ENCODE peak calls at places on chromosomes 6 and 20, in four cellular contexts. One of them, this sample, is unnamed. For H3K4me1, the result is how much of the 10 kb centered on the place peaks cover.

GRCh38 chr6:166760288-166760687 is 133.2 kb upstream of the RPS6KA2 start:
- DNase-seq in MM.1S: no peak
- DNase-seq in tibial nerve: no peak
- DNase-seq in right atrium auricular region: no peak
- DNase-seq in this sample: no peak

GRCh38 chr6:105041880-105042279 is 85.0 kb downstream of the LIN28B start:
- DNase-seq in right atrium auricular region: no peak
- DNase-seq in MM.1S: no peak
- DNase-seq in tibial nerve: no peak
- DNase-seq in this sample: no peak

GRCh38 chr20:13267231-13267630 is 46.2 kb downstream of the ISM1 start:
- DNase-seq in MM.1S: no peak
- DNase-seq in tibial nerve: no peak
- DNase-seq in right atrium auricular region: no peak
- DNase-seq in this sample: no peak

GRCh38 chr20:9838378-9839295 is at the start of gene PAK5:
- DNase-seq in tibial nerve: no peak
- DNase-seq in MM.1S: peak
- DNase-seq in right atrium auricular region: no peak
- DNase-seq in this sample: no peak

GRCh38 chr6:72466471-72466870 is 155.4 kb upstream of the KCNQ5 start:
- DNase-seq in MM.1S: no peak
- DNase-seq in right atrium auricular region: no peak
- DNase-seq in tibial nerve: no peak
- DNase-seq in this sample: no peak

GRCh38 chr6:165876568-165876967 is 213.5 kb upstream of the PDE10A start:
- DNase-seq in MM.1S: no peak
- DNase-seq in tibial nerve: peak
- DNase-seq in right atrium auricular region: peak
- DNase-seq in this sample: no peak

GRCh38 chr6:34145161-34146020 is 496 bp downstream of the GRM4 start:
- DNase-seq in MM.1S: no peak
- DNase-seq in right atrium auricular region: no peak
- DNase-seq in tibial nerve: no peak
- DNase-seq in this sample: no peak

GRCh38 chr20:41480054-41480770 is 113.6 kb upstream of the EMILIN3 start:
- DNase-seq in tibial nerve: no peak
- DNase-seq in MM.1S: no peak
- DNase-seq in right atrium auricular region: no peak
- DNase-seq in this sample: no peak

GRCh38 chr6:26249959-26250805 is 114.8 kb upstream of the BTN3A2 start:
- DNase-seq in MM.1S: peak
- DNase-seq in right atrium auricular region: no peak
- DNase-seq in tibial nerve: peak
- DNase-seq in this sample: peak

GRCh38 chr6:3139090-3139903 is 18.0 kb downstream of the TUBB2A start:
- DNase-seq in right atrium auricular region: peak
- DNase-seq in MM.1S: no peak
- DNase-seq in tibial nerve: peak
- DNase-seq in this sample: no peak

GRCh38 chr6:6362051-6362450 is 41.6 kb upstream of the F13A1 start:
- DNase-seq in tibial nerve: no peak
- DNase-seq in MM.1S: no peak
- DNase-seq in right atrium auricular region: no peak
- DNase-seq in this sample: no peak

GRCh38 chr6:41709375-41709774 is 26.0 kb downstream of the TFEB start:
- DNase-seq in MM.1S: no peak
- DNase-seq in tibial nerve: no peak
- DNase-seq in right atrium auricular region: no peak
- DNase-seq in this sample: no peak

GRCh38 chr6:84576029-84576428 is 188.4 kb downstream of the TBX18 start:
- DNase-seq in tibial nerve: no peak
- DNase-seq in right atrium auricular region: no peak
- DNase-seq in MM.1S: no peak
- DNase-seq in this sample: no peak

GRCh38 chr6:5905431-5906339 is 101.0 kb downstream of the NRN1 start:
- DNase-seq in MM.1S: no peak
- DNase-seq in right atrium auricular region: peak
- DNase-seq in tibial nerve: peak
- DNase-seq in this sample: peak

GRCh38 chr6:72748759-72749158 is 126.9 kb downstream of the KCNQ5 start:
- DNase-seq in tibial nerve: no peak
- DNase-seq in right atrium auricular region: no peak
- DNase-seq in MM.1S: no peak
- DNase-seq in this sample: peak

GRCh38 chr6:52098649-52099184 is 11.3 kb upstream of the PKHD1 start:
- DNase-seq in MM.1S: peak
- DNase-seq in right atrium auricular region: no peak
- DNase-seq in tibial nerve: no peak
- DNase-seq in this sample: no peak

GRCh38 chr20:15359056-15359455 is 1021.6 kb upstream of the FLRT3 start:
- DNase-seq in right atrium auricular region: no peak
- DNase-seq in MM.1S: no peak
- DNase-seq in tibial nerve: no peak
- DNase-seq in this sample: no peak

GRCh38 chr20:47800619-47801018 is 15.3 kb upstream of the SULF2 start:
- DNase-seq in right atrium auricular region: no peak
- DNase-seq in tibial nerve: no peak
- DNase-seq in MM.1S: no peak
- DNase-seq in this sample: no peak

GRCh38 chr6:147448212-147448611 is 60.3 kb upstream of the SAMD5 start:
- DNase-seq in MM.1S: peak
- DNase-seq in right atrium auricular region: no peak
- DNase-seq in tibial nerve: no peak
- DNase-seq in this sample: no peak

GRCh38 chr20:3995067-3995748 is 20.1 kb downstream of the RNF24 start:
- DNase-seq in tibial nerve: no peak
- DNase-seq in MM.1S: no peak
- DNase-seq in right atrium auricular region: no peak
- DNase-seq in this sample: peak

GRCh38 chr20:56362833-56363413 is 4.1 kb downstream of the FAM210B start:
- DNase-seq in MM.1S: no peak
- DNase-seq in right atrium auricular region: no peak
- DNase-seq in tibial nerve: no peak
- DNase-seq in this sample: no peak

GRCh38 chr6:108309844-108310243 is 15.0 kb downstream of the AFG1L start:
- DNase-seq in MM.1S: no peak
- DNase-seq in right atrium auricular region: no peak
- DNase-seq in tibial nerve: no peak
- DNase-seq in this sample: no peak

GRCh38 chr20:63537525-63538203 is 488 bp upstream of the PTK6 start:
- DNase-seq in MM.1S: peak
- DNase-seq in right atrium auricular region: peak
- DNase-seq in tibial nerve: peak
- DNase-seq in this sample: peak

GRCh38 chr6:136763716-136764521 is 28.4 kb downstream of the MAP3K5 start:
- DNase-seq in tibial nerve: no peak
- DNase-seq in MM.1S: peak
- DNase-seq in right atrium auricular region: no peak
- DNase-seq in this sample: no peak

GRCh38 chr20:3661836-3662665 is 1.1 kb downstream of the GFRA4 start:
- DNase-seq in tibial nerve: no peak
- DNase-seq in right atrium auricular region: no peak
- DNase-seq in MM.1S: no peak
- DNase-seq in this sample: no peak

GRCh38 chr6:116518621-116519020 is 7.2 kb downstream of the CALHM5 start:
- DNase-seq in MM.1S: no peak
- DNase-seq in right atrium auricular region: no peak
- DNase-seq in tibial nerve: no peak
- DNase-seq in this sample: no peak

GRCh38 chr6:341914-342831 is 49.4 kb upstream of the IRF4 start:
- DNase-seq in tibial nerve: no peak
- DNase-seq in MM.1S: no peak
- DNase-seq in right atrium auricular region: no peak
- DNase-seq in this sample: no peak

GRCh38 chr20:5657190-5657872 is 92.9 kb upstream of the SHLD1 start:
- DNase-seq in right atrium auricular region: peak
- DNase-seq in tibial nerve: peak
- DNase-seq in MM.1S: no peak
- DNase-seq in this sample: no peak

GRCh38 chr20:24792641-24793495 is 156.2 kb upstream of the CST7 start:
- DNase-seq in right atrium auricular region: no peak
- DNase-seq in MM.1S: no peak
- DNase-seq in tibial nerve: no peak
- DNase-seq in this sample: no peak

GRCh38 chr6:115783402-115784061 is 277.2 kb downstream of the FRK start:
- DNase-seq in tibial nerve: peak
- DNase-seq in MM.1S: no peak
- DNase-seq in right atrium auricular region: peak
- DNase-seq in this sample: no peak

GRCh38 chr6:4610256-4610655 is 165.9 kb upstream of the CDYL start:
- DNase-seq in MM.1S: no peak
- DNase-seq in right atrium auricular region: peak
- DNase-seq in tibial nerve: peak
- DNase-seq in this sample: peak

GRCh38 chr6:142824491-142824890 is 120.5 kb downstream of the HIVEP2 start:
- DNase-seq in tibial nerve: no peak
- DNase-seq in right atrium auricular region: no peak
- DNase-seq in MM.1S: no peak
- DNase-seq in this sample: no peak
- H3K4me1 ChIP-seq in tibial nerve: under half
- H3K4me1 ChIP-seq in right atrium auricular region: under half
- H3K4me1 ChIP-seq in MM.1S: under half
- H3K4me1 ChIP-seq in this sample: under half

DNA sequence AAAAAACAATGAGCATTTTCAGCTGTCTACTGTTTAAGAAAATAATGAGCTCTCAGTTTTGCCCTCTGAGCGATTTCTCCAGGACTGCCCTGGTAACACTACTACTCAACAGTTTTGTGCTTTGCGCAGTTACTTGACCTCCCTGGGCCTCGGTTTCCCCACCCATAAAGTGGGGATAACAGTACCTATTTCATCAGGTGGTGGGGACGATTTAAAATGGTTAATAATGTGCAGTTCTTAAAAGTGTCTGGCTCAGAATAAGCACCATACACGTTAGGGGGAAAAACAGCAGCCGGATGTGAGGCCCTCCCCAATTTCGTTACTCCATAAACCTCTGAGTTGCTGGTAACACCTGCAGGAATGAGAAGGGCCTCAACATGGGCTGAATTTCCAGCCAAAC is 1.1 kb upstream of the SIRT5 start:
- DNase-seq in tibial nerve: no peak
- DNase-seq in right atrium auricular region: no peak
- DNase-seq in MM.1S: no peak
- DNase-seq in this sample: no peak
- H3K4me3 ChIP-seq in tibial nerve: no peak
- H3K4me3 ChIP-seq in right atrium auricular region: peak
- H3K4me3 ChIP-seq in MM.1S: peak
- H3K4me3 ChIP-seq in this sample: peak

DNA sequence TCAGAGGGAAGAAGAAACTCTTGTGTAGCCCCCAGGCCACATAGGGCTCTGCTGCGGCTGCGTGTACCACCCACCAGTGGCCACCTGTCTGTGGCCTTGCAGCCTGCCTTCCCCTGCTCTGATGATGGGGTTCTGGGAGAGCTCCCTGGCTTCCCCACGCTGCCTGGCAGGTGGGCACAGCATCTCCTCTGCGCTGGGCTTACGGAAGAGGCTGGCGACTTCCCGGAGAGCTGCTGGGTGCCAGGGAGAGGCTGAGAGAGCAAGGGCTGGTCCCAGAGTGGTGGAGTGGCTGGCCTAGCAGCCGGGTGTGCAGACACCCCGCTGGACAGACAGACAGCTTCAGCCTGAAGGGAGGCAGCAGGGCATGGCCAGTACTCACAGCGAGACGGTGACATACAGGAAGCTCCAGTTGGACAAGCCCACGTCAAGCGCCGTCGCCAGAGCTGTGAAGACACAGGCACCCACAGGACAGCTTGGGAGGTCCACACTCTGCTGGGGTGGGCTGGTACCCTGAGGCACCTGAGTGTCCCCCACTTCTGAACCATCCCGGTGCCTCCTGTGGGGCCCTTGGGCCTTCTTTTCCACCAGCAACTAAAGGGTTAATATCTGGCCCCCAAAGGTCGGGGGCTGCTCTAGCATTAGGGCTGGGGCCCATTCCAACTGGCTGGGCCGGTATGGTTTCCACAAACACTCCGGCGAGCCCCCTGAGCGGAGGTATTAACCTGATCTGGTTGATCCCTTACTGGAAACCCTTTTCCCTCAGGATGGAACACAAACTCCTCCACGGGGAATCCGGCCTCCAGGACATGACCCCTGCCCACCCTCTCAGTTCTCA is 48.1 kb upstream of the CDH22 start:
- DNase-seq in tibial nerve: no peak
- DNase-seq in MM.1S: no peak
- DNase-seq in right atrium auricular region: no peak
- DNase-seq in this sample: no peak
- H3K4me1 ChIP-seq in tibial nerve: under half
- H3K4me1 ChIP-seq in MM.1S: under half
- H3K4me1 ChIP-seq in right atrium auricular region: half or more
- H3K4me1 ChIP-seq in this sample: under half

GRCh38 chr6:31791324-31792089 is 4.0 kb downstream of the VARS1 start:
- DNase-seq in MM.1S: no peak
- DNase-seq in right atrium auricular region: no peak
- DNase-seq in tibial nerve: peak
- DNase-seq in this sample: peak

GRCh38 chr6:31792090-31792374 is 3.5 kb downstream of the VARS1 start:
- DNase-seq in MM.1S: no peak
- DNase-seq in right atrium auricular region: no peak
- DNase-seq in tibial nerve: no peak
- DNase-seq in this sample: no peak

GRCh38 chr6:31794866-31795615 is 511 bp downstream of the VARS1 start:
- DNase-seq in MM.1S: no peak
- DNase-seq in tibial nerve: no peak
- DNase-seq in right atrium auricular region: no peak
- DNase-seq in this sample: no peak

GRCh38 chr6:31794294-31794865 is 1.2 kb downstream of the VARS1 start:
- DNase-seq in tibial nerve: no peak
- DNase-seq in right atrium auricular region: no peak
- DNase-seq in MM.1S: peak
- DNase-seq in this sample: peak

GRCh38 chr6:31792741-31793140 is 2.8 kb downstream of the VARS1 start:
- DNase-seq in MM.1S: no peak
- DNase-seq in right atrium auricular region: no peak
- DNase-seq in tibial nerve: no peak
- DNase-seq in this sample: no peak
- H3K4me3 ChIP-seq in MM.1S: no peak
- H3K4me3 ChIP-seq in right atrium auricular region: no peak
- H3K4me3 ChIP-seq in tibial nerve: no peak
- H3K4me3 ChIP-seq in this sample: no peak

GRCh38 chr6:35844290-35844689 is 39.1 kb downstream of the LHFPL5 start:
- DNase-seq in tibial nerve: no peak
- DNase-seq in right atrium auricular region: no peak
- DNase-seq in MM.1S: peak
- DNase-seq in this sample: no peak

GRCh38 chr6:35852994-35853393 is 47.8 kb downstream of the LHFPL5 start:
- DNase-seq in MM.1S: no peak
- DNase-seq in right atrium auricular region: no peak
- DNase-seq in tibial nerve: no peak
- DNase-seq in this sample: no peak

GRCh38 chr6:35850209-35850608 is 45.1 kb downstream of the LHFPL5 start:
- DNase-seq in right atrium auricular region: no peak
- DNase-seq in MM.1S: no peak
- DNase-seq in tibial nerve: no peak
- DNase-seq in this sample: no peak
- H3K4me1 ChIP-seq in right atrium auricular region: under half
- H3K4me1 ChIP-seq in MM.1S: under half
- H3K4me1 ChIP-seq in tibial nerve: under half
- H3K4me1 ChIP-seq in this sample: under half

GRCh38 chr20:53580376-53581111 is 13.1 kb downstream of the ZNF217 start:
- DNase-seq in tibial nerve: no peak
- DNase-seq in right atrium auricular region: peak
- DNase-seq in MM.1S: no peak
- DNase-seq in this sample: no peak
- H3K4me3 ChIP-seq in tibial nerve: no peak
- H3K4me3 ChIP-seq in right atrium auricular region: no peak
- H3K4me3 ChIP-seq in MM.1S: peak
- H3K4me3 ChIP-seq in this sample: no peak